ENCODE peak calls at places on chromosomes 7 and 10, in six cellular contexts. One of them, this sample, is unnamed.

GRCh38 chr10:71783917-71784678 is 10.8 kb upstream of the VSIR start:
- DNase-seq in stimulated activated naive B cell treated with anti-CD40 and anti-IgM and Interleukin-4, amounts not matched to agents 10 μg/mL and 1 μg/mL and 100 μg/mL, for 72 hours: no peak
- DNase-seq in naive B cell: no peak
- DNase-seq in AG04450: no peak
- DNase-seq in activated CD4-positive, alpha-beta T cell treated with anti-CD3 and anti-CD28 coated beads, Interleukin-2, amount 50 U/mL, for 48 hours: no peak
- DNase-seq in HL-60: no peak
- DNase-seq in this sample: no peak

GRCh38 chr7:771241-772004 is 44.3 kb upstream of the PRKAR1B start:
- DNase-seq in naive B cell: no peak
- DNase-seq in HL-60: no peak
- DNase-seq in stimulated activated naive B cell treated with anti-CD40 and anti-IgM and Interleukin-4, amounts not matched to agents 10 μg/mL and 1 μg/mL and 100 μg/mL, for 72 hours: no peak
- DNase-seq in AG04450: no peak
- DNase-seq in activated CD4-positive, alpha-beta T cell treated with anti-CD3 and anti-CD28 coated beads, Interleukin-2, amount 50 U/mL, for 48 hours: no peak
- DNase-seq in this sample: no peak

GRCh38 chr7:48390381-48391327 is 219.4 kb downstream of the ABCA13 start:
- DNase-seq in stimulated activated naive B cell treated with anti-CD40 and anti-IgM and Interleukin-4, amounts not matched to agents 10 μg/mL and 1 μg/mL and 100 μg/mL, for 72 hours: no peak
- DNase-seq in HL-60: peak; percentile 74
- DNase-seq in AG04450: no peak
- DNase-seq in naive B cell: no peak
- DNase-seq in activated CD4-positive, alpha-beta T cell treated with anti-CD3 and anti-CD28 coated beads, Interleukin-2, amount 50 U/mL, for 48 hours: no peak
- DNase-seq in this sample: no peak

GRCh38 chr7:105926131-105926530 is 36.9 kb upstream of the CDHR3 start:
- DNase-seq in AG04450: no peak
- DNase-seq in stimulated activated naive B cell treated with anti-CD40 and anti-IgM and Interleukin-4, amounts not matched to agents 10 μg/mL and 1 μg/mL and 100 μg/mL, for 72 hours: no peak
- DNase-seq in HL-60: no peak
- DNase-seq in activated CD4-positive, alpha-beta T cell treated with anti-CD3 and anti-CD28 coated beads, Interleukin-2, amount 50 U/mL, for 48 hours: no peak
- DNase-seq in naive B cell: no peak
- DNase-seq in this sample: no peak

GRCh38 chr7:31101544-31101943 is 49.4 kb downstream of the ADCYAP1R1 start:
- DNase-seq in activated CD4-positive, alpha-beta T cell treated with anti-CD3 and anti-CD28 coated beads, Interleukin-2, amount 50 U/mL, for 48 hours: no peak
- DNase-seq in naive B cell: no peak
- DNase-seq in stimulated activated naive B cell treated with anti-CD40 and anti-IgM and Interleukin-4, amounts not matched to agents 10 μg/mL and 1 μg/mL and 100 μg/mL, for 72 hours: no peak
- DNase-seq in HL-60: no peak
- DNase-seq in AG04450: no peak
- DNase-seq in this sample: no peak

GRCh38 chr10:48506147-48506917 is 98.5 kb downstream of the ARHGAP22 start:
- DNase-seq in HL-60: no peak
- DNase-seq in activated CD4-positive, alpha-beta T cell treated with anti-CD3 and anti-CD28 coated beads, Interleukin-2, amount 50 U/mL, for 48 hours: no peak
- DNase-seq in AG04450: no peak
- DNase-seq in naive B cell: no peak
- DNase-seq in stimulated activated naive B cell treated with anti-CD40 and anti-IgM and Interleukin-4, amounts not matched to agents 10 μg/mL and 1 μg/mL and 100 μg/mL, for 72 hours: no peak
- DNase-seq in this sample: no peak

GRCh38 chr7:131556055-131556911 is at the start of gene PODXL:
- DNase-seq in HL-60: peak; percentile 21
- DNase-seq in AG04450: no peak
- DNase-seq in activated CD4-positive, alpha-beta T cell treated with anti-CD3 and anti-CD28 coated beads, Interleukin-2, amount 50 U/mL, for 48 hours: peak; percentile 49
- DNase-seq in naive B cell: peak; percentile 56
- DNase-seq in stimulated activated naive B cell treated with anti-CD40 and anti-IgM and Interleukin-4, amounts not matched to agents 10 μg/mL and 1 μg/mL and 100 μg/mL, for 72 hours: peak; percentile 46
- DNase-seq in this sample: no peak

GRCh38 chr7:4787541-4787940 is 12.1 kb downstream of the AP5Z1 start:
- DNase-seq in AG04450: no peak
- DNase-seq in naive B cell: no peak
- DNase-seq in HL-60: no peak
- DNase-seq in activated CD4-positive, alpha-beta T cell treated with anti-CD3 and anti-CD28 coated beads, Interleukin-2, amount 50 U/mL, for 48 hours: no peak
- DNase-seq in stimulated activated naive B cell treated with anti-CD40 and anti-IgM and Interleukin-4, amounts not matched to agents 10 μg/mL and 1 μg/mL and 100 μg/mL, for 72 hours: no peak
- DNase-seq in this sample: no peak

GRCh38 chr10:92052741-92053140 is 129.2 kb downstream of the BTAF1 start:
- DNase-seq in HL-60: no peak
- DNase-seq in AG04450: no peak
- DNase-seq in activated CD4-positive, alpha-beta T cell treated with anti-CD3 and anti-CD28 coated beads, Interleukin-2, amount 50 U/mL, for 48 hours: no peak
- DNase-seq in stimulated activated naive B cell treated with anti-CD40 and anti-IgM and Interleukin-4, amounts not matched to agents 10 μg/mL and 1 μg/mL and 100 μg/mL, for 72 hours: no peak
- DNase-seq in naive B cell: no peak
- DNase-seq in this sample: no peak

GRCh38 chr7:77455334-77455733 is 39.2 kb upstream of the GSAP start:
- DNase-seq in naive B cell: no peak
- DNase-seq in activated CD4-positive, alpha-beta T cell treated with anti-CD3 and anti-CD28 coated beads, Interleukin-2, amount 50 U/mL, for 48 hours: no peak
- DNase-seq in AG04450: peak; percentile 79
- DNase-seq in stimulated activated naive B cell treated with anti-CD40 and anti-IgM and Interleukin-4, amounts not matched to agents 10 μg/mL and 1 μg/mL and 100 μg/mL, for 72 hours: no peak
- DNase-seq in HL-60: no peak
- DNase-seq in this sample: no peak

GRCh38 chr10:110794808-110795207 is 76.9 kb upstream of the PDCD4 start:
- DNase-seq in AG04450: no peak
- DNase-seq in activated CD4-positive, alpha-beta T cell treated with anti-CD3 and anti-CD28 coated beads, Interleukin-2, amount 50 U/mL, for 48 hours: no peak
- DNase-seq in stimulated activated naive B cell treated with anti-CD40 and anti-IgM and Interleukin-4, amounts not matched to agents 10 μg/mL and 1 μg/mL and 100 μg/mL, for 72 hours: no peak
- DNase-seq in naive B cell: no peak
- DNase-seq in HL-60: no peak
- DNase-seq in this sample: no peak

GRCh38 chr10:45370202-45370955 is 3.6 kb upstream of the ALOX5 start:
- DNase-seq in naive B cell: peak; percentile 61
- DNase-seq in activated CD4-positive, alpha-beta T cell treated with anti-CD3 and anti-CD28 coated beads, Interleukin-2, amount 50 U/mL, for 48 hours: no peak
- DNase-seq in stimulated activated naive B cell treated with anti-CD40 and anti-IgM and Interleukin-4, amounts not matched to agents 10 μg/mL and 1 μg/mL and 100 μg/mL, for 72 hours: no peak
- DNase-seq in AG04450: no peak
- DNase-seq in HL-60: no peak
- DNase-seq in this sample: no peak

GRCh38 chr7:143900230-143900766 is 1.7 kb downstream of the TCAF1 start:
- DNase-seq in stimulated activated naive B cell treated with anti-CD40 and anti-IgM and Interleukin-4, amounts not matched to agents 10 μg/mL and 1 μg/mL and 100 μg/mL, for 72 hours: no peak
- DNase-seq in AG04450: no peak
- DNase-seq in activated CD4-positive, alpha-beta T cell treated with anti-CD3 and anti-CD28 coated beads, Interleukin-2, amount 50 U/mL, for 48 hours: no peak
- DNase-seq in HL-60: no peak
- DNase-seq in naive B cell: no peak
- DNase-seq in this sample: no peak

GRCh38 chr7:15305002-15305600 is 256.7 kb downstream of the AGMO start:
- DNase-seq in HL-60: peak; percentile 22
- DNase-seq in stimulated activated naive B cell treated with anti-CD40 and anti-IgM and Interleukin-4, amounts not matched to agents 10 μg/mL and 1 μg/mL and 100 μg/mL, for 72 hours: no peak
- DNase-seq in naive B cell: no peak
- DNase-seq in activated CD4-positive, alpha-beta T cell treated with anti-CD3 and anti-CD28 coated beads, Interleukin-2, amount 50 U/mL, for 48 hours: peak; percentile 1
- DNase-seq in AG04450: peak; percentile 15
- DNase-seq in this sample: no peak

GRCh38 chr7:55509322-55509721 is 63.0 kb downstream of the VOPP1 start:
- DNase-seq in stimulated activated naive B cell treated with anti-CD40 and anti-IgM and Interleukin-4, amounts not matched to agents 10 μg/mL and 1 μg/mL and 100 μg/mL, for 72 hours: no peak
- DNase-seq in activated CD4-positive, alpha-beta T cell treated with anti-CD3 and anti-CD28 coated beads, Interleukin-2, amount 50 U/mL, for 48 hours: no peak
- DNase-seq in AG04450: peak; percentile 67
- DNase-seq in naive B cell: no peak
- DNase-seq in HL-60: no peak
- DNase-seq in this sample: no peak

GRCh38 chr10:67883710-67884312 is 645 bp upstream of the SIRT1 start:
- DNase-seq in stimulated activated naive B cell treated with anti-CD40 and anti-IgM and Interleukin-4, amounts not matched to agents 10 μg/mL and 1 μg/mL and 100 μg/mL, for 72 hours: no peak
- DNase-seq in HL-60: no peak
- DNase-seq in AG04450: no peak
- DNase-seq in activated CD4-positive, alpha-beta T cell treated with anti-CD3 and anti-CD28 coated beads, Interleukin-2, amount 50 U/mL, for 48 hours: no peak
- DNase-seq in naive B cell: no peak
- DNase-seq in this sample: no peak

This sample was measured in GM12864.